ENCODE peak calls at places on chromosomes 4 and X, in eight cellular contexts. X is NK-92 treated with Interleukin-12 subunit alpha and Interleukin-12 subunit beta, amount 100 ng/mL, for 24 hours; M is cardiac muscle cell; S is left lung; Z is foreskin fibroblast; D is CD8-positive, alpha-beta memory T cell; V is mucosa of descending colon; H is activated B cell treated with CpG ODN at 0.5 μM for 24 hours. I is an unnamed sample.

GRCh38 chrX:17860811-17861495 is at the start of gene RAI2:
- DNase-seq in X (no peak), M (peak), S (peak), Z (peak), D (no peak), V (peak), H (no peak), I (peak)

GRCh38 chrX:19799319-19800182 is 87.8 kb downstream of the SH3KBP1 start:
- DNase-seq in X (no peak), M (no peak), S (no peak), Z (peak), D (peak), V (no peak), H (no peak), I (no peak)

GRCh38 chrX:39399387-39399786 is 598.1 kb downstream of the MID1IP1 start:
- DNase-seq in X (no peak), M (no peak), S (no peak), Z (no peak), D (no peak), V (no peak), H (no peak), I (no peak)

GRCh38 chrX:100731441-100732281 is at the start of gene SYTL4:
- DNase-seq in X (no peak), M (peak), S (peak), Z (peak), D (no peak), V (peak), H (peak), I (peak)

GRCh38 chr4:112449708-112450107 is 66.3 kb downstream of the NEUROG2 start:
- DNase-seq in X (no peak), M (no peak), S (peak), Z (no peak), D (no peak), V (no peak), H (no peak), I (no peak)

GRCh38 chr4:121192500-121192899 is 28.4 kb upstream of the TNIP3 start:
- DNase-seq in X (no peak), M (peak), S (no peak), Z (peak), D (no peak), V (no peak), H (no peak), I (peak)

GRCh38 chr4:26529479-26529878 is 39.2 kb upstream of the CCKAR start:
- DNase-seq in X (no peak), M (no peak), S (no peak), Z (no peak), D (no peak), V (no peak), H (no peak), I (no peak)

GRCh38 chrX:74133156-74133796 is 170.7 kb upstream of the ZCCHC13 start:
- DNase-seq in X (no peak), M (peak), S (no peak), Z (peak), D (no peak), V (no peak), H (no peak), I (peak)

GRCh38 chrX:72624194-72624593 is 51.6 kb upstream of the HDAC8 start:
- DNase-seq in X (no peak), M (no peak), S (no peak), Z (no peak), D (no peak), V (no peak), H (no peak), I (no peak)

GRCh38 chrX:141641138-141641537 is 51.6 kb downstream of the SPANXA2 start:
- DNase-seq in X (no peak), M (no peak), S (no peak), Z (no peak), D (no peak), V (no peak), H (no peak), I (no peak)

GRCh38 chrX:136162827-136163427 is 15.6 kb downstream of the FHL1 start:
- DNase-seq in X (no peak), M (peak), S (no peak), Z (peak), D (no peak), V (peak), H (peak), I (peak)

GRCh38 chr4:184583738-184584502 is 65.3 kb downstream of the CASP3 start:
- DNase-seq in X (peak), M (no peak), S (no peak), Z (no peak), D (no peak), V (no peak), H (no peak), I (no peak)

GRCh38 chrX:49155243-49155899 is 7.2 kb upstream of the MAGIX start:
- DNase-seq in X (no peak), M (peak), S (no peak), Z (peak), D (peak), V (no peak), H (no peak), I (peak)

GRCh38 chr4:100929135-100929534 is 411.3 kb upstream of the EMCN start:
- DNase-seq in X (no peak), M (no peak), S (no peak), Z (peak), D (no peak), V (no peak), H (no peak), I (no peak)

GRCh38 chr4:9785926-9786325 is 4.5 kb downstream of the DRD5 start:
- DNase-seq in X (no peak), M (no peak), S (no peak), Z (no peak), D (no peak), V (peak), H (no peak), I (no peak)

GRCh38 chrX:70026112-70026850 is 23.5 kb downstream of the AWAT2 start:
- DNase-seq in X (no peak), M (no peak), S (no peak), Z (no peak), D (no peak), V (no peak), H (no peak), I (no peak)

GRCh38 chr4:38387348-38387747 is 276.7 kb upstream of the KLF3 start:
- DNase-seq in X (no peak), M (peak), S (no peak), Z (no peak), D (no peak), V (no peak), H (no peak), I (no peak)

GRCh38 chr4:13236485-13236884 is 247.7 kb downstream of the RAB28 start:
- DNase-seq in X (no peak), M (no peak), S (no peak), Z (no peak), D (no peak), V (no peak), H (no peak), I (no peak)

GRCh38 chr4:189221691-189222090 is 719.0 kb upstream of the FRG1 start:
- DNase-seq in X (no peak), M (no peak), S (no peak), Z (no peak), D (no peak), V (no peak), H (no peak), I (no peak)

GRCh38 chr4:40211224-40212185 is 14.7 kb downstream of the RHOH start:
- DNase-seq in X (no peak), M (no peak), S (no peak), Z (peak), D (no peak), V (no peak), H (no peak), I (no peak)

GRCh38 chr4:7698586-7698985 is 241.1 kb downstream of the AFAP1 start:
- DNase-seq in X (no peak), M (no peak), S (peak), Z (no peak), D (no peak), V (no peak), H (no peak), I (no peak)

GRCh38 chrX:123736333-123736921 is 3.6 kb upstream of the THOC2 start:
- DNase-seq in X (no peak), M (no peak), S (no peak), Z (peak), D (no peak), V (no peak), H (no peak), I (peak)

GRCh38 chrX:120857240-120857639 is 18.4 kb downstream of the CT47B1 start:
- DNase-seq in X (no peak), M (no peak), S (no peak), Z (no peak), D (no peak), V (no peak), H (no peak), I (peak)